ENCODE peak calls at places on chromosomes 2 and 18, in seven cellular contexts. One of them, this sample, is unnamed. For H3K36me3 and H3K27me3, the result is how much of the 10 kb centered on the place peaks cover.

GRCh38 chr18:3704556-3705162 is 254.7 kb downstream of the TGIF1 start:
- DNase-seq in heart right ventricle: no peak
- DNase-seq in IMR-90: no peak
- DNase-seq in fibroblast of lung: no peak
- DNase-seq in spleen: no peak
- DNase-seq in transverse colon: no peak
- DNase-seq in heart left ventricle: no peak
- DNase-seq in this sample: no peak

GRCh38 chr2:39990335-39990734 is 211.3 kb upstream of the THUMPD2 start:
- DNase-seq in heart right ventricle: no peak
- DNase-seq in IMR-90: peak
- DNase-seq in fibroblast of lung: no peak
- DNase-seq in spleen: no peak
- DNase-seq in transverse colon: no peak
- DNase-seq in heart left ventricle: no peak
- DNase-seq in this sample: no peak

GRCh38 chr2:158191076-158191566 is 89.4 kb downstream of the UPP2 start:
- DNase-seq in heart right ventricle: no peak
- DNase-seq in IMR-90: no peak
- DNase-seq in fibroblast of lung: no peak
- DNase-seq in spleen: no peak
- DNase-seq in transverse colon: no peak
- DNase-seq in heart left ventricle: no peak
- DNase-seq in this sample: no peak

GRCh38 chr2:220143336-220143735 is 515.9 kb downstream of the SLC4A3 start:
- DNase-seq in heart right ventricle: no peak
- DNase-seq in IMR-90: peak
- DNase-seq in fibroblast of lung: peak
- DNase-seq in spleen: no peak
- DNase-seq in transverse colon: no peak
- DNase-seq in heart left ventricle: no peak
- DNase-seq in this sample: no peak

GRCh38 chr2:131153529-131153928 is 48.4 kb downstream of the PLEKHB2 start:
- DNase-seq in heart right ventricle: no peak
- DNase-seq in IMR-90: no peak
- DNase-seq in fibroblast of lung: no peak
- DNase-seq in spleen: no peak
- DNase-seq in transverse colon: no peak
- DNase-seq in heart left ventricle: no peak
- DNase-seq in this sample: no peak

GRCh38 chr2:33378551-33379220 is 97.8 kb upstream of the RASGRP3 start:
- DNase-seq in heart right ventricle: no peak
- DNase-seq in IMR-90: peak
- DNase-seq in fibroblast of lung: no peak
- DNase-seq in spleen: no peak
- DNase-seq in transverse colon: no peak
- DNase-seq in heart left ventricle: peak
- DNase-seq in this sample: no peak

GRCh38 chr18:32478818-32479217 is 8.1 kb upstream of the GAREM1 start:
- DNase-seq in heart right ventricle: no peak
- DNase-seq in IMR-90: no peak
- DNase-seq in fibroblast of lung: no peak
- DNase-seq in spleen: no peak
- DNase-seq in transverse colon: no peak
- DNase-seq in heart left ventricle: no peak
- DNase-seq in this sample: no peak

GRCh38 chr2:75290600-75291140 is 91.3 kb upstream of the TACR1 start:
- DNase-seq in heart right ventricle: no peak
- DNase-seq in IMR-90: peak
- DNase-seq in fibroblast of lung: peak
- DNase-seq in spleen: no peak
- DNase-seq in transverse colon: no peak
- DNase-seq in heart left ventricle: no peak
- DNase-seq in this sample: peak

GRCh38 chr2:220703279-220703678 is 868.8 kb downstream of the EPHA4 start:
- DNase-seq in heart right ventricle: no peak
- DNase-seq in IMR-90: peak
- DNase-seq in fibroblast of lung: no peak
- DNase-seq in spleen: no peak
- DNase-seq in transverse colon: no peak
- DNase-seq in heart left ventricle: no peak
- DNase-seq in this sample: no peak

GRCh38 chr2:164146478-164146877 is 410.7 kb upstream of the FIGN start:
- DNase-seq in heart right ventricle: no peak
- DNase-seq in IMR-90: peak
- DNase-seq in fibroblast of lung: no peak
- DNase-seq in spleen: no peak
- DNase-seq in transverse colon: no peak
- DNase-seq in heart left ventricle: no peak
- DNase-seq in this sample: no peak

GRCh38 chr2:20617081-20617575 is 33.8 kb downstream of the HS1BP3 start:
- DNase-seq in heart right ventricle: peak
- DNase-seq in IMR-90: no peak
- DNase-seq in fibroblast of lung: peak
- DNase-seq in spleen: peak
- DNase-seq in transverse colon: peak
- DNase-seq in heart left ventricle: peak
- DNase-seq in this sample: peak

GRCh38 chr2:82128051-82128450 is 1823.5 kb upstream of the LRRTM1 start:
- DNase-seq in heart right ventricle: no peak
- DNase-seq in IMR-90: no peak
- DNase-seq in fibroblast of lung: no peak
- DNase-seq in spleen: no peak
- DNase-seq in transverse colon: no peak
- DNase-seq in heart left ventricle: no peak
- DNase-seq in this sample: no peak

GRCh38 chr2:64606495-64607363 is 47.0 kb downstream of the SERTAD2 start:
- DNase-seq in heart right ventricle: peak
- DNase-seq in IMR-90: no peak
- DNase-seq in fibroblast of lung: peak
- DNase-seq in spleen: peak
- DNase-seq in transverse colon: peak
- DNase-seq in heart left ventricle: peak
- DNase-seq in this sample: peak

GRCh38 chr2:171318463-171318934 is 115.3 kb downstream of the METTL8 start:
- DNase-seq in heart right ventricle: peak
- DNase-seq in IMR-90: peak
- DNase-seq in fibroblast of lung: peak
- DNase-seq in spleen: no peak
- DNase-seq in transverse colon: peak
- DNase-seq in heart left ventricle: peak
- DNase-seq in this sample: peak

GRCh38 chr18:3584266-3584665 is 134.3 kb downstream of the TGIF1 start:
- DNase-seq in heart right ventricle: no peak
- DNase-seq in IMR-90: no peak
- DNase-seq in fibroblast of lung: no peak
- DNase-seq in spleen: no peak
- DNase-seq in transverse colon: no peak
- DNase-seq in heart left ventricle: no peak
- DNase-seq in this sample: no peak

GRCh38 chr2:41697389-41697788 is 350.4 kb upstream of the PKDCC start:
- DNase-seq in heart right ventricle: no peak
- DNase-seq in IMR-90: no peak
- DNase-seq in fibroblast of lung: no peak
- DNase-seq in spleen: no peak
- DNase-seq in transverse colon: no peak
- DNase-seq in heart left ventricle: no peak
- DNase-seq in this sample: no peak

GRCh38 chr2:149122521-149122920 is 84.0 kb downstream of the LYPD6B start:
- DNase-seq in heart right ventricle: no peak
- DNase-seq in IMR-90: no peak
- DNase-seq in fibroblast of lung: no peak
- DNase-seq in spleen: no peak
- DNase-seq in transverse colon: no peak
- DNase-seq in heart left ventricle: no peak
- DNase-seq in this sample: no peak

GRCh38 chr2:101788565-101788964 is 91.1 kb downstream of the MAP4K4 start:
- DNase-seq in heart right ventricle: no peak
- DNase-seq in IMR-90: peak
- DNase-seq in fibroblast of lung: peak
- DNase-seq in spleen: no peak
- DNase-seq in transverse colon: no peak
- DNase-seq in heart left ventricle: no peak
- DNase-seq in this sample: no peak

GRCh38 chr2:85088921-85089320 is 44.3 kb upstream of the TCF7L1 start:
- DNase-seq in heart right ventricle: no peak
- DNase-seq in IMR-90: no peak
- DNase-seq in fibroblast of lung: no peak
- DNase-seq in spleen: no peak
- DNase-seq in transverse colon: no peak
- DNase-seq in heart left ventricle: no peak
- DNase-seq in this sample: peak

GRCh38 chr2:35783723-35784122 is 571.9 kb upstream of the CRIM1 start:
- DNase-seq in heart right ventricle: no peak
- DNase-seq in IMR-90: no peak
- DNase-seq in fibroblast of lung: no peak
- DNase-seq in spleen: no peak
- DNase-seq in transverse colon: no peak
- DNase-seq in heart left ventricle: no peak
- DNase-seq in this sample: peak

GRCh38 chr2:129337076-129337475 is 642.4 kb upstream of the RAB6C start:
- DNase-seq in heart right ventricle: no peak
- DNase-seq in IMR-90: no peak
- DNase-seq in fibroblast of lung: no peak
- DNase-seq in spleen: no peak
- DNase-seq in transverse colon: no peak
- DNase-seq in heart left ventricle: no peak
- DNase-seq in this sample: no peak

GRCh38 chr2:57906152-57906732 is 140.4 kb upstream of the VRK2 start:
- DNase-seq in heart right ventricle: no peak
- DNase-seq in IMR-90: peak
- DNase-seq in fibroblast of lung: peak
- DNase-seq in spleen: no peak
- DNase-seq in transverse colon: no peak
- DNase-seq in heart left ventricle: no peak
- DNase-seq in this sample: peak

GRCh38 chr18:46220116-46220515 is 115.9 kb downstream of the HAUS1 start:
- DNase-seq in heart right ventricle: no peak
- DNase-seq in IMR-90: peak
- DNase-seq in fibroblast of lung: peak
- DNase-seq in spleen: no peak
- DNase-seq in transverse colon: no peak
- DNase-seq in heart left ventricle: no peak
- DNase-seq in this sample: no peak

GRCh38 chr2:189350515-189351209 is 90.6 kb upstream of the WDR75 start:
- DNase-seq in heart right ventricle: no peak
- DNase-seq in IMR-90: peak
- DNase-seq in fibroblast of lung: peak
- DNase-seq in spleen: no peak
- DNase-seq in transverse colon: no peak
- DNase-seq in heart left ventricle: no peak
- DNase-seq in this sample: no peak

GRCh38 chr2:218788529-218789237 is 6.7 kb downstream of the CYP27A1 start:
- DNase-seq in heart right ventricle: no peak
- DNase-seq in IMR-90: no peak
- DNase-seq in fibroblast of lung: peak
- DNase-seq in spleen: no peak
- DNase-seq in transverse colon: no peak
- DNase-seq in heart left ventricle: no peak
- DNase-seq in this sample: peak

GRCh38 chr2:15783489-15783888 is 156.9 kb upstream of the MYCN start:
- DNase-seq in heart right ventricle: no peak
- DNase-seq in IMR-90: no peak
- DNase-seq in fibroblast of lung: no peak
- DNase-seq in spleen: peak
- DNase-seq in transverse colon: no peak
- DNase-seq in heart left ventricle: no peak
- DNase-seq in this sample: no peak

GRCh38 chr18:35267161-35267651 is 22.8 kb downstream of the ZSCAN30 start:
- DNase-seq in heart right ventricle: peak
- DNase-seq in IMR-90: no peak
- DNase-seq in fibroblast of lung: peak
- DNase-seq in spleen: peak
- DNase-seq in transverse colon: peak
- DNase-seq in heart left ventricle: peak
- DNase-seq in this sample: peak

GRCh38 chr2:119387381-119388129 is 20.8 kb downstream of the DBI start:
- DNase-seq in heart right ventricle: peak
- DNase-seq in IMR-90: peak
- DNase-seq in fibroblast of lung: peak
- DNase-seq in spleen: no peak
- DNase-seq in transverse colon: peak
- DNase-seq in heart left ventricle: peak
- DNase-seq in this sample: no peak
- H3K4me3 ChIP-seq in heart right ventricle: no peak
- H3K4me3 ChIP-seq in IMR-90: no peak
- H3K4me3 ChIP-seq in fibroblast of lung: no peak
- H3K4me3 ChIP-seq in spleen: no peak
- H3K4me3 ChIP-seq in transverse colon: no peak
- H3K4me3 ChIP-seq in heart left ventricle: no peak
- H3K4me3 ChIP-seq in this sample: no peak

GRCh38 chr2:69524799-69525198 is 87.6 kb upstream of the NFU1 start:
- DNase-seq in heart right ventricle: no peak
- DNase-seq in IMR-90: no peak
- DNase-seq in fibroblast of lung: no peak
- DNase-seq in spleen: no peak
- DNase-seq in transverse colon: no peak
- DNase-seq in heart left ventricle: no peak
- DNase-seq in this sample: no peak
- H3K36me3 ChIP-seq in heart right ventricle: under half
- H3K36me3 ChIP-seq in IMR-90: under half
- H3K36me3 ChIP-seq in fibroblast of lung: under half
- H3K36me3 ChIP-seq in spleen: half or more
- H3K36me3 ChIP-seq in transverse colon: under half
- H3K36me3 ChIP-seq in heart left ventricle: under half
- H3K36me3 ChIP-seq in this sample: under half

GRCh38 chr2:70756126-70756525 is 11.9 kb downstream of the ADD2 start:
- DNase-seq in heart right ventricle: no peak
- DNase-seq in IMR-90: no peak
- DNase-seq in fibroblast of lung: no peak
- DNase-seq in spleen: no peak
- DNase-seq in transverse colon: no peak
- DNase-seq in heart left ventricle: no peak
- DNase-seq in this sample: no peak
- H3K27me3 ChIP-seq in heart right ventricle: under half
- H3K27me3 ChIP-seq in IMR-90: under half
- H3K27me3 ChIP-seq in fibroblast of lung: under half
- H3K27me3 ChIP-seq in spleen: under half
- H3K27me3 ChIP-seq in transverse colon: half or more
- H3K27me3 ChIP-seq in heart left ventricle: under half
- H3K27me3 ChIP-seq in this sample: under half

GRCh38 chr2:43637030-43637803 is at the start of gene PLEKHH2:
- DNase-seq in heart right ventricle: peak
- DNase-seq in IMR-90: peak
- DNase-seq in fibroblast of lung: peak
- DNase-seq in spleen: peak
- DNase-seq in transverse colon: peak
- DNase-seq in heart left ventricle: peak
- DNase-seq in this sample: peak

GRCh38 chr2:43634604-43635306 is 2.3 kb upstream of the PLEKHH2 start:
- DNase-seq in heart right ventricle: no peak
- DNase-seq in IMR-90: peak
- DNase-seq in fibroblast of lung: peak
- DNase-seq in spleen: no peak
- DNase-seq in transverse colon: no peak
- DNase-seq in heart left ventricle: no peak
- DNase-seq in this sample: no peak

GRCh38 chr2:43636616-43637015 is 444 bp upstream of the PLEKHH2 start:
- DNase-seq in heart right ventricle: no peak
- DNase-seq in IMR-90: no peak
- DNase-seq in fibroblast of lung: no peak
- DNase-seq in spleen: no peak
- DNase-seq in transverse colon: no peak
- DNase-seq in heart left ventricle: no peak
- DNase-seq in this sample: no peak

GRCh38 chr2:43631918-43632317 is 5.1 kb upstream of the PLEKHH2 start:
- DNase-seq in heart right ventricle: no peak
- DNase-seq in IMR-90: no peak
- DNase-seq in fibroblast of lung: no peak
- DNase-seq in spleen: no peak
- DNase-seq in transverse colon: no peak
- DNase-seq in heart left ventricle: no peak
- DNase-seq in this sample: no peak
- H3K4me3 ChIP-seq in heart right ventricle: no peak
- H3K4me3 ChIP-seq in IMR-90: no peak
- H3K4me3 ChIP-seq in fibroblast of lung: no peak
- H3K4me3 ChIP-seq in spleen: no peak
- H3K4me3 ChIP-seq in transverse colon: no peak
- H3K4me3 ChIP-seq in heart left ventricle: no peak
- H3K4me3 ChIP-seq in this sample: no peak

This sample was measured in H7.